ENCODE peak calls at places on chromosomes 16 and 17, in nine cellular contexts. U is nephron progenitor cell, F is kidney, Q is ascending aorta, H is lung, K is bronchial epithelial cell, E is Calu3, T is GM12865, X is heart right ventricle. V is an unnamed sample.

GRCh38 chr16:85481738-85482137 is 131.4 kb upstream of the GSE1 start:
- DNase-seq in X (no peak), E (no peak), H (no peak), T (no peak), Q (no peak), K (no peak), U (no peak), F (no peak), V (no peak)

GRCh38 chr17:63699638-63700527 is at the start of gene LIMD2:
- DNase-seq in K (no peak), T (peak), U (peak), E (peak), Q (no peak), X (peak), F (peak), H (no peak), V (no peak)

GRCh38 chr17:32609085-32609484 is 122.3 kb downstream of the CDK5R1 start:
- DNase-seq in Q (no peak), E (peak), F (peak), H (peak), X (peak), T (peak), K (peak), U (no peak), V (no peak)

GRCh38 chr17:31902693-31903092 is 1.2 kb upstream of the UTP6 start:
- DNase-seq in H (no peak), F (no peak), E (no peak), X (no peak), Q (no peak), U (no peak), T (peak), K (no peak), V (no peak)

GRCh38 chr17:42979511-42980273 is at the start of gene PTGES3L:
- DNase-seq in K (no peak), X (peak), U (peak), T (peak), H (no peak), Q (no peak), F (no peak), E (peak), V (no peak)

GRCh38 chr17:60090412-60090811 is 11.7 kb upstream of the HEATR6 start:
- DNase-seq in T (no peak), F (no peak), X (no peak), K (no peak), E (no peak), Q (no peak), U (no peak), H (no peak), V (no peak)

GRCh38 chr16:53067675-53068074 is 12.9 kb downstream of the CHD9 start:
- DNase-seq in H (no peak), X (no peak), K (no peak), Q (no peak), E (no peak), F (no peak), T (no peak), U (no peak), V (no peak)

GRCh38 chr17:42337442-42337841 is 49.1 kb downstream of the STAT5A start:
- DNase-seq in T (peak), Q (no peak), U (no peak), K (no peak), F (no peak), H (no peak), E (no peak), X (no peak), V (no peak)

GRCh38 chr16:90044111-90044551 is 24.9 kb upstream of the DBNDD1 start:
- DNase-seq in K (peak), F (no peak), E (peak), T (no peak), H (peak), U (no peak), X (no peak), Q (no peak), V (no peak)

GRCh38 chr16:12225816-12226480 is 249.4 kb downstream of the SNX29 start:
- DNase-seq in Q (no peak), K (no peak), E (no peak), F (no peak), T (no peak), U (no peak), H (no peak), X (no peak), V (no peak)

GRCh38 chr17:34820166-34820920 is 140.9 kb downstream of the CCT6B start:
- DNase-seq in T (peak), X (no peak), E (no peak), K (no peak), Q (no peak), U (no peak), F (no peak), H (no peak), V (no peak)

GRCh38 chr16:84281077-84281476 is 13.6 kb upstream of the WFDC1 start:
- DNase-seq in F (peak), E (peak), X (no peak), T (peak), H (no peak), Q (no peak), U (no peak), K (peak), V (no peak)

GRCh38 chr16:49890876-49891275 is 35.0 kb upstream of the ZNF423 start:
- DNase-seq in X (no peak), Q (no peak), F (no peak), K (no peak), E (no peak), H (no peak), T (peak), U (peak), V (no peak)

GRCh38 chr17:80981062-80981902 is 10.4 kb upstream of the CHMP6 start:
- DNase-seq in K (no peak), U (peak), F (no peak), H (no peak), T (peak), E (peak), X (no peak), Q (no peak), V (no peak)

GRCh38 chr16:51328708-51329107 is 177.6 kb upstream of the SALL1 start:
- DNase-seq in E (no peak), F (no peak), X (no peak), U (peak), T (no peak), Q (no peak), K (no peak), H (no peak), V (no peak)

GRCh38 chr17:62187681-62188080 is 122.6 kb upstream of the MED13 start:
- DNase-seq in T (no peak), H (no peak), K (no peak), X (no peak), E (no peak), U (no peak), Q (no peak), F (no peak), V (peak)

GRCh38 chr17:58666858-58667267 is 25.0 kb downstream of the TEX14 start:
- DNase-seq in X (peak), T (no peak), U (no peak), Q (peak), F (peak), H (peak), E (no peak), K (peak), V (no peak)

GRCh38 chr17:27609606-27610303 is 21.2 kb upstream of the LGALS9 start:
- DNase-seq in H (no peak), Q (no peak), E (peak), K (peak), X (no peak), U (peak), F (peak), T (peak), V (peak)

GRCh38 chr17:82217530-82218204 is 5.0 kb upstream of the CCDC57 start:
- DNase-seq in H (no peak), E (peak), T (no peak), Q (peak), K (peak), X (peak), F (peak), U (no peak), V (no peak)

GRCh38 chr17:57577751-57578607 is 167.1 kb downstream of the CCDC182 start:
- DNase-seq in H (peak), T (no peak), X (no peak), U (no peak), F (peak), E (no peak), K (peak), Q (no peak), V (no peak)

GRCh38 chr16:56628486-56629035 is 3.0 kb downstream of the MT1E start:
- DNase-seq in Q (no peak), T (no peak), H (no peak), F (no peak), X (no peak), U (no peak), E (no peak), K (no peak), V (no peak)

GRCh38 chr17:7656958-7657715 is 6.4 kb downstream of the ATP1B2 start:
- DNase-seq in F (peak), E (no peak), U (peak), X (peak), H (no peak), K (no peak), T (no peak), Q (no peak), V (no peak)

GRCh38 chr16:54407596-54407995 is 121.0 kb upstream of the IRX3 start:
- DNase-seq in U (no peak), Q (no peak), T (no peak), K (peak), X (no peak), E (no peak), H (no peak), F (no peak), V (peak)

GRCh38 chr17:73952498-73953205 is 250.8 kb upstream of the RPL38 start:
- DNase-seq in X (peak), T (peak), E (peak), U (peak), K (no peak), Q (no peak), F (peak), H (no peak), V (no peak)

GRCh38 chr17:46175891-46176290 is 17.3 kb downstream of the KANSL1 start:
- DNase-seq in E (no peak), F (no peak), T (no peak), U (no peak), H (no peak), X (no peak), K (no peak), Q (no peak), V (no peak)

GRCh38 chr16:4371481-4372314 is at the start of gene VASN:
- DNase-seq in H (peak), X (peak), U (peak), T (peak), K (no peak), Q (no peak), F (peak), E (peak), V (no peak)

GRCh38 chr17:13740692-13741091 is 139.0 kb upstream of the HS3ST3A1 start:
- DNase-seq in E (no peak), F (no peak), X (no peak), Q (no peak), H (no peak), K (no peak), U (no peak), T (no peak), V (no peak)

GRCh38 chr16:88846088-88846487 is 10.7 kb downstream of the GALNS start:
- DNase-seq in U (no peak), T (no peak), X (no peak), F (no peak), Q (no peak), E (no peak), H (no peak), K (no peak), V (no peak)

GRCh38 chr16:86044881-86045600 is 146.1 kb downstream of the IRF8 start:
- DNase-seq in Q (no peak), E (no peak), F (peak), X (no peak), H (no peak), K (no peak), U (no peak), T (peak), V (no peak)

GRCh38 chr17:78391843-78392242 is 13.4 kb downstream of the PGS1 start:
- DNase-seq in U (no peak), F (no peak), E (no peak), K (peak), Q (no peak), T (no peak), X (no peak), H (no peak), V (no peak)

GRCh38 chr17:12743046-12743445 is 46.3 kb upstream of the ARHGAP44 start:
- DNase-seq in X (no peak), T (no peak), K (no peak), F (no peak), E (no peak), H (peak), U (no peak), Q (no peak), V (no peak)

GRCh38 chr16:67719778-67720144 is 645 bp upstream of the GFOD2 start:
- DNase-seq in F (no peak), E (peak), K (peak), H (no peak), U (peak), Q (no peak), X (peak), T (peak), V (no peak)

GRCh38 chr17:8393470-8394231 is 4.0 kb downstream of the RNF222 start:
- DNase-seq in F (no peak), Q (no peak), T (peak), X (no peak), U (no peak), H (no peak), E (no peak), K (peak), V (no peak)

GRCh38 chr17:29617125-29617480 is 5.6 kb downstream of the CORO6 start:
- DNase-seq in E (peak), F (peak), T (peak), X (peak), H (peak), U (peak), Q (peak), K (peak), V (no peak)

GRCh38 chr16:56932588-56933265 is 785 bp downstream of the HERPUD1 start:
- DNase-seq in X (peak), F (peak), U (peak), Q (peak), K (peak), T (peak), H (peak), E (peak), V (no peak)

GRCh38 chr17:2124391-2124790 is 69.5 kb downstream of the HIC1 start:
- DNase-seq in X (no peak), Q (no peak), T (no peak), E (no peak), U (no peak), H (no peak), F (no peak), K (peak), V (no peak)

GRCh38 chr16:81164958-81165357 is 68.8 kb upstream of the GCSH start:
- DNase-seq in F (no peak), T (no peak), E (no peak), Q (no peak), U (no peak), X (no peak), K (no peak), H (no peak), V (no peak)

GRCh38 chr16:82456683-82457082 is 170.1 kb upstream of the CDH13 start:
- DNase-seq in U (peak), K (peak), T (peak), Q (no peak), E (peak), F (no peak), X (peak), H (peak), V (peak)
- TF ChIP-seq CTCF in U (peak), K (peak), T (peak), Q (peak), E (peak), F (peak), X (peak), H (peak), V (peak)

GRCh38 chr16:21603920-21604319 is 4.5 kb downstream of the METTL9 start:
- DNase-seq in X (no peak), H (no peak), F (no peak), K (no peak), U (peak), E (no peak), Q (no peak), T (no peak), V (no peak)
- TF ChIP-seq CTCF in X (no peak), H (no peak), F (no peak), K (no peak), U (no peak), E (no peak), Q (no peak), T (no peak), V (no peak)

DNA sequence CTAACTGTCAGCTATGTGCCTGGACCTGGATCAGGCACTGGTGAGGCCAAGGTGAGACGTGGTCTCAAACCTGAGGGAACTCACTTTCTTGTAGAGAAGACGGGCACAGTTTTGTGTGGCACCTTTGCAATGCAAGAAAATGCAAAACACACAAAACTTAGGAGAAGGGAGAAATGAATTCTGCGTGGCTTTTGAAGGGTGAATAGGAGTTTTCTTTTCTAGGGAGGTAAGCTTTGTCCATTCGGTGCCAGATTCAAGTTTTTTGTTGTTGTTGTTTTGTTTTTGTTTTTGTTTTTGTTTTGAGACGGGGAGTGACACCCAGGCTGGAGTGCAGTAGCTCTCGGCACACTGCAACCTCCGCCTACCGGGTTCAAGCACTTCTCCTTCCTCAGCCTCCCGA is 1.4 kb downstream of the TOM1L1 start:
- DNase-seq in T (no peak), E (no peak), F (no peak), X (no peak), U (no peak), H (no peak), Q (no peak), K (no peak), V (no peak)
- TF ChIP-seq CTCF in T (no peak), E (no peak), F (no peak), X (no peak), U (no peak), H (no peak), Q (no peak), K (no peak), V (no peak)

GRCh38 chr16:13835357-13835756 is 84.6 kb upstream of the ERCC4 start:
- DNase-seq in T (peak), K (no peak), H (no peak), F (no peak), X (no peak), U (no peak), Q (no peak), E (no peak), V (no peak)

GRCh38 chr16:13833510-13833909 is 86.4 kb upstream of the ERCC4 start:
- DNase-seq in H (no peak), U (no peak), Q (no peak), E (no peak), T (no peak), K (no peak), F (no peak), X (no peak), V (no peak)

GRCh38 chr16:13839577-13839976 is 80.4 kb upstream of the ERCC4 start:
- DNase-seq in F (no peak), Q (no peak), E (no peak), T (no peak), U (no peak), H (no peak), K (no peak), X (no peak), V (no peak)

DNA sequence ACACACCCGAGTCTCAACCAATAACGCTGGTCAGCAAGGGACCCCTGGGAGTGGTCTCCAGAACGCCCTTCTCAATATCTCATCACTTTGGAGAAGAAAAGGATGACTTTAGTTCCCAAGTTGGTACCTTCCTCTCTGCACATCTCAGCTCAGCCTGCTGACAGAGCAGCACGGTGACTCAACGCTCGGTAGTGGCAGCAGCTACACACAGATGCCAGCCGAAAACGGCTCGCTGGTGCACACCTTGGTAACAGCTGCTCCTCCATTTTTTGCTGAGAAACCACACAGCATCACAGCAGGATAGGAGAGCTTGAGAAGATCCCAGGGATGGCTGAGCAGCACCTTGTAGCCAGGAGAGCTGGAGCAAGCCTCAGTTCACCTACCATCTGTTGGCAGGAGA is 84.0 kb upstream of the ERCC4 start:
- DNase-seq in K (no peak), Q (no peak), H (no peak), U (no peak), X (no peak), F (no peak), T (no peak), E (no peak), V (no peak)
- TF ChIP-seq CTCF in K (no peak), Q (no peak), H (no peak), U (no peak), X (no peak), F (no peak), T (no peak), E (no peak), V (no peak)

GRCh38 chr17:17985555-17985954 is 12.9 kb downstream of the DRC3 start:
- DNase-seq in T (peak), F (no peak), Q (no peak), E (no peak), K (no peak), U (no peak), H (no peak), X (no peak), V (no peak)
- TF ChIP-seq CTCF in T (peak), F (no peak), Q (no peak), E (no peak), K (peak), U (no peak), H (no peak), X (no peak), V (peak)

GRCh38 chr16:87812200-87812656 is 46.4 kb upstream of the KLHDC4 start:
- DNase-seq in K (no peak), H (no peak), Q (no peak), T (no peak), X (no peak), E (no peak), F (no peak), U (no peak), V (no peak)
- TF ChIP-seq CTCF in K (no peak), H (no peak), Q (no peak), T (no peak), X (no peak), E (no peak), F (no peak), U (no peak), V (no peak)

DNA sequence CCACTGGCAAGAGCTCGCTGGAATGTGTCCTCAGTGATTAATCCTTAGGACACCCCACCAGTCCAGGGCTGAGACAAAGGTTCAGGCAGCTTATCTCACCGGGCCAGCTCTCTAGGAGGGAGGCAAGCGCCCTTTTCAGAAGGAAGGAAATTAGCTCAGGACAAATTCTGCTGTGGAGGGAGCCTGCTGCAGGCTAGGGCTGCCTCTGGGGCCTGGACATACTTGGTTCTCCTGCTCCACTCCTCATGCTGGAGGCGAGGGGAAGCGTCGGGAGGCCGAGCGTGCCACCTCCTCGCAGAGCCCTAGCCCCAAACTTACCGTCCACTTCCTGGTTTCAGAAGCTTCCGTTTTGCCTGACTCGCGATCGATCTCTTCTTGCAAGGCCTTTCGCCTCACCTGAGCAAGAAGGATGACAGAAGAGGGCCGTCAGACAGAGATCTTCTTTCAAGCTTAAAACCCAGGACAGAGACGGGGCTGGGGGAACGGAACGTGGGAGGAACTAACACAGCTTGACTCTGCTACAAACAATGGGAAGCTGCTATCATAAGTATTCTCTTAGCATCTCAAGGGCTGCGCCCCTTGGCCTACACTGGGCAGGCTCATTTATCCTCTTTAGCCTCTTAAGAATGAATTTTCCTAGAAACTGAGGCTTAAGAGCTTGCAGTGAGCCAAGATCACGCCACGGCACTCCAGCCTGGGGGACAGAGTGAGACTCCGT is 7.7 kb downstream of the KNOP1 start:
- DNase-seq in H (no peak), E (no peak), T (no peak), K (no peak), X (no peak), Q (no peak), F (peak), U (no peak), V (no peak)
- TF ChIP-seq CTCF in H (no peak), E (no peak), T (no peak), K (no peak), X (no peak), Q (no peak), F (no peak), U (no peak), V (no peak)